ENCODE peak calls at places on chromosome 7, in four cellular contexts. K is HCT116, W is GM23338, Z is neuronal stem cell. V is an unnamed sample.

GRCh38 chr7:70700055-70700934 is 431.6 kb upstream of the GALNT17 start:
- DNase-seq in K (no peak), W (peak), Z (peak), V (no peak)

GRCh38 chr7:141053626-141054025 is 20.2 kb upstream of the TMEM178B start:
- DNase-seq in K (no peak), W (no peak), Z (no peak), V (no peak)

GRCh38 chr7:149884541-149884940 is 10.8 kb downstream of the ATP6V0E2 start:
- DNase-seq in K (no peak), W (no peak), Z (no peak), V (no peak)

GRCh38 chr7:105760549-105761447 is 115.6 kb downstream of the ATXN7L1 start:
- DNase-seq in K (no peak), W (no peak), Z (no peak), V (no peak)

GRCh38 chr7:151172273-151173141 is 5.0 kb upstream of the GBX1 start:
- DNase-seq in K (peak), W (peak), Z (peak), V (peak)

GRCh38 chr7:114047889-114048288 is 129.1 kb upstream of the PPP1R3A start:
- DNase-seq in K (no peak), W (no peak), Z (no peak), V (peak)

GRCh38 chr7:38731195-38731594 is 100.0 kb upstream of the AMPH start:
- DNase-seq in K (no peak), W (no peak), Z (no peak), V (peak)

GRCh38 chr7:115040526-115040925 is 118.6 kb downstream of the MDFIC start:
- DNase-seq in K (no peak), W (no peak), Z (no peak), V (no peak)

GRCh38 chr7:44068054-44068453 is 2.7 kb upstream of the PGAM2 start:
- DNase-seq in K (no peak), W (no peak), Z (no peak), V (peak)

GRCh38 chr7:77538186-77538907 is 1.3 kb downstream of the PTPN12 start:
- DNase-seq in K (peak), W (peak), Z (peak), V (peak)

GRCh38 chr7:150866932-150867564 is 14.7 kb downstream of the AOC1 start:
- DNase-seq in K (no peak), W (no peak), Z (no peak), V (no peak)

GRCh38 chr7:46515844-46516590 is 594.9 kb upstream of the IGFBP3 start:
- DNase-seq in K (no peak), W (no peak), Z (no peak), V (peak)

GRCh38 chr7:30751696-30752273 is at the start of gene INMT:
- DNase-seq in K (no peak), W (no peak), Z (no peak), V (no peak)
- H2AFZ ChIP-seq in K (no peak), W (no peak), Z (peak), V (no peak)

DNA sequence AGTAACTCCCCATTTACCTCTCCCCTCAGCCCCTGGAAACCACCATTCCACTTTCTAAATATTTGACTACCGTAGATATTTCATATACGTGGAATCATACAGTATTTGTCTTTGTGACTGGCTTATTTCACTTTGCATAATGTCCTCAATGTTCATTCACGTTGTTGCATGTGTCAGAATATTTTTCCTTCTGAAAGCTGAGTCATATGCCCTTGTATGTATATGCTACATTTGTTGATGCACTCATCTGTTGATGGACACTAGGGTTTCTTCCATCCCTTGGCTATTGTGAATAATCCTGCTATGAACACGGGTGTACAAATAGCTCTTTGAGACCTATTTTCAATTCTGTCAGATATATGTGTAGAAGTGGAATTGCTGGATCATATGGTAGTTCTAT is 25.8 kb upstream of the TSPAN13 start:
- DNase-seq in K (no peak), W (no peak), Z (no peak), V (peak)
- H2AFZ ChIP-seq in K (no peak), W (no peak), Z (no peak), V (no peak)

GRCh38 chr7:28672397-28672797 is 260.1 kb downstream of the CREB5 start:
- DNase-seq in K (no peak), W (peak), Z (peak), V (peak)
- H2AFZ ChIP-seq in K (no peak), W (no peak), Z (peak), V (no peak)

GRCh38 chr7:143499743-143500348 is 22.2 kb downstream of the TAS2R41 start:
- DNase-seq in K (no peak), W (no peak), Z (no peak), V (peak)
- H2AFZ ChIP-seq in K (no peak), W (no peak), Z (no peak), V (no peak)

GRCh38 chr7:50474382-50475155 is 24.4 kb upstream of the FIGNL1 start:
- DNase-seq in K (no peak), W (no peak), Z (no peak), V (no peak)

GRCh38 chr7:50476953-50477625 is 26.9 kb upstream of the FIGNL1 start:
- DNase-seq in K (no peak), W (no peak), Z (no peak), V (no peak)

GRCh38 chr7:50479743-50480517 is 29.8 kb upstream of the FIGNL1 start:
- DNase-seq in K (no peak), W (no peak), Z (no peak), V (no peak)

GRCh38 chr7:50475340-50475739 is 25.2 kb upstream of the FIGNL1 start:
- DNase-seq in K (no peak), W (no peak), Z (no peak), V (no peak)

DNA sequence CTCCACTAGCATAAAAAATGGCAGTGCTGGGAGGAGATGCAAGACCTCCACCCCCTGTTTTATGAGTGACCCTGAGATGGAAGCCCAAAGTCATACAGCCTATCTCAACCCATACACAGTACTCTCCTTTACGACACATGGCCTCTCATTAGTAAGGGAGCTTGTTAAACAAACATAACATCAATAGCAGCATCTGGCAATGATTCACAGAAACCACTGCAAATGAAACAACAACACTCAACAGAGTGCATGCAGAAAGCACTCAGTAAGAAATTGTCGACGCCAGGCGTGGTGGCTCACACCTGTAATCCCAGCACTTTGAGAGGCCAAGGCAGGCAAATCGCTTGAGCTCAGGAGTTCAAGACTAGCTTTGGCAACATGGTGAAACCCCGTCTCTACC is 27.5 kb upstream of the FIGNL1 start:
- DNase-seq in K (no peak), W (no peak), Z (no peak), V (no peak)
- H2AFZ ChIP-seq in K (no peak), W (no peak), Z (no peak), V (no peak)

DNA sequence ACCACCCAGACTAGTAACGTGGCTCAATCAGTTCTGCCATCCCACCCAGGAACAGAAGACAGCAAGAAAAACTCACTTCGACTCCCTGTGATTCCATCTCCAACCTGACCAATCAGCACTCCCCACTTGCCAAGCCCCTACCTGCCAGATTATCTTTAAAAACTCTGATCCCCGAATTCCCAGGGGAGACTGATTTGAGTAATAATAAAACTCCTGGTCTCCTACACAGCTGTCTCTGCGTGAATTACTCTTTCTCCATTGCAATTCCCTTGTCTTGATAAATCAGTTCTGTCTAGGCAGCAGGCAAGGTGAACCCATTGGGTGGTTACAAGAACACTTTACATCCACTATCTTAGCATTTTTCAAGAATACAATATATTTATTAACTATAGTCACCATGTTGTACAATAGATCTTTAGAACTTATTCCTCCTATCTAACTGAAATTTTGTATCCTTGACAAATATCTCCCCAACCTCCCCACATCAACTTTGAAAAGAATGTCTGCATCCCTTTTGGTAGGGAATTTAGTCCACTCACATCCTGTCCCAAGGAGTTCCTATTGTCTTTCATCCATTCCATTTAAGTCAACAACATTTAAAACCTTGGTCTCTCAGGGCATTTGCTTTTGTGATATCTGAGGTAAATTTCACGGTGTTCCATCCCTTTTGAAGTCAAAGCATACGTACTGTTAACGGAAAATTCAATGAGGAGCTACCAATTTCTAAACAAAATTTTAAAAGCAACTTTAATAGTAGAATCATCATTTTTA is 163.7 kb downstream of the MACC1 start:
- DNase-seq in K (no peak), W (peak), Z (no peak), V (no peak)
- H2AFZ ChIP-seq in K (no peak), W (no peak), Z (no peak), V (no peak)

GRCh38 chr7:2708547-2709310 is 20.7 kb downstream of the AMZ1 start:
- DNase-seq in K (no peak), W (no peak), Z (no peak), V (no peak)

GRCh38 chr7:2710901-2711551 is 23.0 kb downstream of the AMZ1 start:
- DNase-seq in K (no peak), W (no peak), Z (no peak), V (no peak)

GRCh38 chr7:2711895-2712675 is 24.1 kb downstream of the AMZ1 start:
- DNase-seq in K (no peak), W (no peak), Z (no peak), V (no peak)

GRCh38 chr7:2709553-2710165 is 21.7 kb downstream of the AMZ1 start:
- DNase-seq in K (peak), W (peak), Z (peak), V (no peak)

DNA sequence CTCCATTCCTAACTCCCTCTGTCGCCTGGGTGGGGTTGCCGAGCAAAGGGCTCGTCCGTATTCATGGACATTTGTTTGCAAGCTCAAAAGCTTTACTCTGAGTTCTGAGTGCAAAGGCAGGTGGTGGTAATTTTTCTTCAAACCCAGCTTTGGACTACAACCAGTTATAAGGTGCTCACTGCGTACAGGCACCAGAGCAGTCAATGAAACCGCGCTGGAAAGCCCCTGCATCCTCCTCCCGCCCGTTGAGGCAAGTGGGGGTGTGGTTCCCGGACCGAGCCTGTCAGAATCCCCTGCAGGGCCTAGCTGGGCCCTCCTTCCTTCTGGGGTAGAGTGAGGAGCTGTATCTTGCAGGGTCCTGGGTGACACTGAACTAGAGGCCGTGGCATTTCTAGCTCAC is 22.3 kb downstream of the AMZ1 start:
- DNase-seq in K (no peak), W (no peak), Z (no peak), V (no peak)
- H2AFZ ChIP-seq in K (no peak), W (no peak), Z (peak), V (no peak)

GRCh38 chr7:119271147-119271779 is 1001.7 kb upstream of the KCND2 start:
- DNase-seq in K (no peak), W (no peak), Z (no peak), V (no peak)
- H2AFZ ChIP-seq in K (no peak), W (peak), Z (peak), V (no peak)

V was measured in fibroblast of lung.